ENCODE peak calls at places on chromosome 6, in five cellular contexts. One of them, this sample, is unnamed.

GRCh38 chr6:30885999-30886896 is 1.9 kb downstream of the DDR1 start:
- DNase-seq in tibial nerve: no peak
- DNase-seq in right lobe of liver: peak
- DNase-seq in brain microvascular endothelial cell: peak
- DNase-seq in pancreas: no peak
- DNase-seq in this sample: no peak

GRCh38 chr6:132405143-132405915 is 4.1 kb upstream of the MOXD1 start:
- DNase-seq in brain microvascular endothelial cell: no peak
- DNase-seq in right lobe of liver: no peak
- DNase-seq in pancreas: no peak
- DNase-seq in tibial nerve: no peak
- DNase-seq in this sample: no peak

GRCh38 chr6:148175511-148176188 is 167.0 kb upstream of the SASH1 start:
- DNase-seq in right lobe of liver: no peak
- DNase-seq in tibial nerve: no peak
- DNase-seq in pancreas: no peak
- DNase-seq in brain microvascular endothelial cell: no peak
- DNase-seq in this sample: no peak

GRCh38 chr6:55925292-55925691 is 49.9 kb upstream of the BMP5 start:
- DNase-seq in pancreas: no peak
- DNase-seq in tibial nerve: no peak
- DNase-seq in right lobe of liver: no peak
- DNase-seq in brain microvascular endothelial cell: peak
- DNase-seq in this sample: no peak

GRCh38 chr6:12051861-12052368 is 39.8 kb downstream of the HIVEP1 start:
- DNase-seq in brain microvascular endothelial cell: no peak
- DNase-seq in right lobe of liver: no peak
- DNase-seq in pancreas: no peak
- DNase-seq in tibial nerve: no peak
- DNase-seq in this sample: no peak

GRCh38 chr6:154928325-154928922 is 66.7 kb upstream of the TIAM2 start:
- DNase-seq in pancreas: peak
- DNase-seq in tibial nerve: peak
- DNase-seq in right lobe of liver: peak
- DNase-seq in brain microvascular endothelial cell: peak
- DNase-seq in this sample: no peak

GRCh38 chr6:54981647-54982046 is 135.1 kb downstream of the FAM83B start:
- DNase-seq in right lobe of liver: no peak
- DNase-seq in tibial nerve: no peak
- DNase-seq in brain microvascular endothelial cell: peak
- DNase-seq in pancreas: no peak
- DNase-seq in this sample: no peak

GRCh38 chr6:138956244-138956924 is 31.7 kb downstream of the REPS1 start:
- DNase-seq in tibial nerve: no peak
- DNase-seq in right lobe of liver: no peak
- DNase-seq in brain microvascular endothelial cell: no peak
- DNase-seq in pancreas: no peak
- DNase-seq in this sample: no peak

GRCh38 chr6:38713812-38714211 is 1.3 kb upstream of the DNAH8 start:
- DNase-seq in brain microvascular endothelial cell: no peak
- DNase-seq in right lobe of liver: no peak
- DNase-seq in pancreas: no peak
- DNase-seq in tibial nerve: no peak
- DNase-seq in this sample: no peak

GRCh38 chr6:132404736-132405135 is 3.5 kb upstream of the MOXD1 start:
- DNase-seq in brain microvascular endothelial cell: peak
- DNase-seq in right lobe of liver: no peak
- DNase-seq in pancreas: no peak
- DNase-seq in tibial nerve: no peak
- DNase-seq in this sample: no peak

GRCh38 chr6:21479140-21479539 is 114.4 kb upstream of the SOX4 start:
- DNase-seq in pancreas: peak
- DNase-seq in brain microvascular endothelial cell: peak
- DNase-seq in tibial nerve: no peak
- DNase-seq in right lobe of liver: no peak
- DNase-seq in this sample: no peak

GRCh38 chr6:6752129-6752528 is 163.6 kb downstream of the LY86 start:
- DNase-seq in right lobe of liver: no peak
- DNase-seq in pancreas: no peak
- DNase-seq in brain microvascular endothelial cell: no peak
- DNase-seq in tibial nerve: no peak
- DNase-seq in this sample: no peak

GRCh38 chr6:111718326-111718725 is 112.6 kb upstream of the TRAF3IP2 start:
- DNase-seq in right lobe of liver: no peak
- DNase-seq in tibial nerve: no peak
- DNase-seq in pancreas: no peak
- DNase-seq in brain microvascular endothelial cell: no peak
- DNase-seq in this sample: no peak

GRCh38 chr6:2535492-2535891 is 215.2 kb downstream of the MYLK4 start:
- DNase-seq in tibial nerve: no peak
- DNase-seq in pancreas: no peak
- DNase-seq in brain microvascular endothelial cell: no peak
- DNase-seq in right lobe of liver: no peak
- DNase-seq in this sample: no peak

GRCh38 chr6:2529217-2529719 is 221.5 kb downstream of the MYLK4 start:
- DNase-seq in pancreas: peak
- DNase-seq in brain microvascular endothelial cell: no peak
- DNase-seq in right lobe of liver: no peak
- DNase-seq in tibial nerve: no peak
- DNase-seq in this sample: no peak

GRCh38 chr6:2534406-2535139 is 216.1 kb downstream of the MYLK4 start:
- DNase-seq in pancreas: no peak
- DNase-seq in right lobe of liver: no peak
- DNase-seq in tibial nerve: no peak
- DNase-seq in brain microvascular endothelial cell: no peak
- DNase-seq in this sample: no peak

GRCh38 chr6:2528156-2528555 is 222.6 kb downstream of the MYLK4 start:
- DNase-seq in brain microvascular endothelial cell: no peak
- DNase-seq in right lobe of liver: no peak
- DNase-seq in pancreas: no peak
- DNase-seq in tibial nerve: no peak
- DNase-seq in this sample: no peak

GRCh38 chr6:2531426-2532208 is 219.1 kb downstream of the MYLK4 start:
- DNase-seq in right lobe of liver: no peak
- DNase-seq in pancreas: no peak
- DNase-seq in brain microvascular endothelial cell: peak
- DNase-seq in tibial nerve: no peak
- DNase-seq in this sample: no peak
- H3K4me3 ChIP-seq in right lobe of liver: no peak
- H3K4me3 ChIP-seq in pancreas: no peak
- H3K4me3 ChIP-seq in brain microvascular endothelial cell: no peak
- H3K4me3 ChIP-seq in tibial nerve: no peak
- H3K4me3 ChIP-seq in this sample: no peak

GRCh38 chr6:135013211-135013610 is 41.4 kb downstream of the HBS1L start:
- DNase-seq in pancreas: no peak
- DNase-seq in brain microvascular endothelial cell: no peak
- DNase-seq in right lobe of liver: no peak
- DNase-seq in tibial nerve: no peak
- DNase-seq in this sample: no peak

GRCh38 chr6:135012764-135013163 is 41.9 kb downstream of the HBS1L start:
- DNase-seq in brain microvascular endothelial cell: peak
- DNase-seq in right lobe of liver: no peak
- DNase-seq in pancreas: no peak
- DNase-seq in tibial nerve: no peak
- DNase-seq in this sample: no peak

GRCh38 chr6:135008941-135009290 is 45.7 kb downstream of the HBS1L start:
- DNase-seq in brain microvascular endothelial cell: no peak
- DNase-seq in pancreas: no peak
- DNase-seq in right lobe of liver: no peak
- DNase-seq in tibial nerve: no peak
- DNase-seq in this sample: no peak

GRCh38 chr6:135014353-135014832 is 40.2 kb downstream of the HBS1L start:
- DNase-seq in tibial nerve: no peak
- DNase-seq in brain microvascular endothelial cell: no peak
- DNase-seq in pancreas: no peak
- DNase-seq in right lobe of liver: no peak
- DNase-seq in this sample: no peak

DNA sequence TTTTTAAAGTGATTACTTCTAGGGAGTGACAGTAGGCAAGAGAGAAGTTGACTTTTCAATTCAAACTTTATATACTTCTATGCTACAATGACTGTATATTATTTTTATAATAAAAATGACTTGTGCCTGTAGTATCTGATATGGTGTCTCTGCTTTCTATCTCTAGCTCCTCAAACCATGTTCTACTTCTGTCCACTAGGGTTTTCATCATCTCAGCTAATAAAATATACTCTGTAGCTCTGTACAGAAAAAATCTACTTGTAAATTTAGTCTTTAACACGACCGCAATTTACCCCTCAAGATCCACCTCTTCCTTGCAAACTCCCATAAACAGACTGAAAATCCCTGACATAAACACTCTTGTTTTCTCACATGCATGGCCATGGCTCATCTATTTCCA is 42.3 kb downstream of the HBS1L start:
- DNase-seq in brain microvascular endothelial cell: no peak
- DNase-seq in pancreas: no peak
- DNase-seq in tibial nerve: no peak
- DNase-seq in right lobe of liver: no peak
- DNase-seq in this sample: no peak
- TF ChIP-seq CTCF in brain microvascular endothelial cell: no peak
- TF ChIP-seq CTCF in pancreas: no peak
- TF ChIP-seq CTCF in tibial nerve: no peak
- TF ChIP-seq CTCF in right lobe of liver: no peak
- TF ChIP-seq CTCF in this sample: no peak

GRCh38 chr6:157240960-157241311 is 82.4 kb downstream of the TMEM242 start:
- DNase-seq in brain microvascular endothelial cell: no peak
- DNase-seq in pancreas: no peak
- DNase-seq in tibial nerve: no peak
- DNase-seq in right lobe of liver: no peak
- DNase-seq in this sample: no peak
- H3K27ac ChIP-seq in brain microvascular endothelial cell: no peak
- H3K27ac ChIP-seq in pancreas: peak
- H3K27ac ChIP-seq in tibial nerve: no peak
- H3K27ac ChIP-seq in right lobe of liver: no peak
- H3K27ac ChIP-seq in this sample: peak

DNA sequence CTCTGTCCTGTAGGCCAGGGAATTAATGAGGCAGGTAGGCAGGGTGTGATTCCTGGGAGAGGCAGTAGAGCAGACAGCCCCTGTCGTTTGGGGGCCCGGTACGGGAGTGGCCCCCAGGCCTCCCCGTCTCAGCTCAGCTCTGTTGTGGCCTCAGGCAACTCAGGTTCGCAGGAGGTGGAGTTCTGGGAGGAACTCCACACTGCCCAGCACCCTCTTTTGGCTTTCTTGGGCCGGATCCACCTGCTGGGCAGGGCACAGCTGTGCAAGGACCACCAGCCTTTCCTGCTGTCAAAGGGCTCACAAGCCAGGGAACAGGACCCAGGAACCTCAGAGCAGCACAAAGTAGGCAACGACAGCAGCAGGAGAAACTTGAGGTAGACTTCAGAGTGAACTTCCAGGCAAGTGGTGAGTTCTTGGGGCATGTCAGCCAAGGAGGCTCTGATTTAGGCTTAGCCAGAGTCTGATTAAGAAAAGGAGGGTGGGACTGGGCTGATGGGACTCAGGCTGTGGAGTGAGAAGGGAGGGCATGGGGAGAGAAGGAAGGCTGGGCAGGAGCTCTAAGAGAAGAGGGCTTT is 36.9 kb downstream of the RAB44 start:
- DNase-seq in brain microvascular endothelial cell: no peak
- DNase-seq in right lobe of liver: no peak
- DNase-seq in pancreas: no peak
- DNase-seq in tibial nerve: no peak
- DNase-seq in this sample: no peak
- H3K4me3 ChIP-seq in brain microvascular endothelial cell: no peak
- H3K4me3 ChIP-seq in right lobe of liver: no peak
- H3K4me3 ChIP-seq in pancreas: no peak
- H3K4me3 ChIP-seq in tibial nerve: no peak
- H3K4me3 ChIP-seq in this sample: peak

DNA sequence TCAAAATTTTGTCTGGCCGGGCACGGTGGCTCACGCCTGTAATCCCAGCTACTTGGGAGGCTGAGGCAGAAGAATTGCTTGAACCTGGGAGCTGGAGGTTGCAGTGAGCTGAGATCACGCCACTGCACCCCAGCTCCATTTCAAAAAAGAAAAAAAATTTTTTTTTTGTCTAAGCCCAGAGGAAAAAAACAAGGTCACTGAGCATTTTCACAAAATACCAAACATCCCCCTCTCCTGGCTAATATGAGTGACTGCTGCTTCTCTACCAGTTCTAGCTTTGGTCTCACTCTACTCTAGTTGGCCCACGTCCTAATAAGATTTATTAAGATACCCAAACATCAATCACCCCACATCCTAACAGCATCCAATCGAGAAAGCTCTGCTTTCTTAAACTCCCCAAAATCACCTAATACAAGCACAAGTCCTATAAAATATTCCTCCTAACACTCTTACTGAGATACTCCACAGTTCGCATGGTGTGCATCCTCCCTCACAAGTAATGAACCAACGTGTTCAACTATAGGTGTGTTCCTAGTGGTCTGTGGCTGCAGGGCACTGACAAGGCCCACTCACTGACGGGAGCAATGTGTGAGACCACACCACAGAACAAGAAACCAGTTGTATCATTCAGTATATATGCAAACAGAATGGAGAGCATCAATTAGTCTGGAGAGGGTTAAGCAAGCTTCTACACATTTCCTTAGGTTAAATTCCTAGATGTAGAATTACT is 64.2 kb downstream of the FKBP5 start:
- DNase-seq in pancreas: no peak
- DNase-seq in tibial nerve: no peak
- DNase-seq in right lobe of liver: no peak
- DNase-seq in brain microvascular endothelial cell: no peak
- DNase-seq in this sample: no peak
- TF ChIP-seq CTCF in pancreas: no peak
- TF ChIP-seq CTCF in tibial nerve: peak
- TF ChIP-seq CTCF in right lobe of liver: no peak
- TF ChIP-seq CTCF in brain microvascular endothelial cell: peak
- TF ChIP-seq CTCF in this sample: peak

GRCh38 chr6:53143710-53144109 is 4.9 kb downstream of the GCM1 start:
- DNase-seq in brain microvascular endothelial cell: no peak
- DNase-seq in right lobe of liver: no peak
- DNase-seq in pancreas: no peak
- DNase-seq in tibial nerve: no peak
- DNase-seq in this sample: no peak

GRCh38 chr6:53144802-53145201 is 3.8 kb downstream of the GCM1 start:
- DNase-seq in brain microvascular endothelial cell: no peak
- DNase-seq in pancreas: no peak
- DNase-seq in tibial nerve: no peak
- DNase-seq in right lobe of liver: no peak
- DNase-seq in this sample: no peak

GRCh38 chr6:53142810-53143209 is 5.8 kb downstream of the GCM1 start:
- DNase-seq in tibial nerve: no peak
- DNase-seq in right lobe of liver: no peak
- DNase-seq in brain microvascular endothelial cell: no peak
- DNase-seq in pancreas: no peak
- DNase-seq in this sample: no peak

GRCh38 chr6:53136000-53136609 is 12.5 kb downstream of the GCM1 start:
- DNase-seq in right lobe of liver: no peak
- DNase-seq in tibial nerve: no peak
- DNase-seq in pancreas: no peak
- DNase-seq in brain microvascular endothelial cell: no peak
- DNase-seq in this sample: no peak

GRCh38 chr6:53139841-53140413 is 8.7 kb downstream of the GCM1 start:
- DNase-seq in tibial nerve: no peak
- DNase-seq in right lobe of liver: no peak
- DNase-seq in brain microvascular endothelial cell: no peak
- DNase-seq in pancreas: no peak
- DNase-seq in this sample: no peak
- H3K27ac ChIP-seq in tibial nerve: no peak
- H3K27ac ChIP-seq in right lobe of liver: no peak
- H3K27ac ChIP-seq in brain microvascular endothelial cell: no peak
- H3K27ac ChIP-seq in pancreas: no peak
- H3K27ac ChIP-seq in this sample: no peak

This sample was measured in coronary artery.